ENCODE peak calls at places on chromosomes 11 and 22, in five cellular contexts. H, J, Y, F and B are unnamed samples.

GRCh38 chr22:28064941-28065340 is 145.9 kb upstream of the PITPNB start:
- DNase-seq in H (no peak), J (no peak), Y (no peak), F (no peak), B (no peak)

GRCh38 chr11:68007498-68008380 is 2.4 kb upstream of the ALDH3B1 start:
- DNase-seq in H (no peak), J (no peak), Y (no peak), F (no peak), B (no peak)

GRCh38 chr11:113505541-113506375 is 30.6 kb upstream of the DRD2 start:
- DNase-seq in H (peak), J (no peak), Y (no peak), F (no peak), B (peak)

GRCh38 chr11:68664141-68664540 is 20.2 kb upstream of the GAL start:
- DNase-seq in H (no peak), J (no peak), Y (no peak), F (no peak), B (no peak)

GRCh38 chr11:10405858-10406592 is 49.0 kb upstream of the AMPD3 start:
- DNase-seq in H (peak), J (peak), Y (peak), F (peak), B (peak)

GRCh38 chr22:41401781-41402648 is 20.3 kb downstream of the TEF start:
- DNase-seq in H (peak), J (peak), Y (no peak), F (peak), B (peak)

GRCh38 chr11:65500262-65501004 is 1.6 kb downstream of the MALAT1 start:
- DNase-seq in H (no peak), J (peak), Y (no peak), F (no peak), B (no peak)

GRCh38 chr11:87820026-87820425 is 355.2 kb downstream of the RAB38 start:
- DNase-seq in H (no peak), J (no peak), Y (no peak), F (peak), B (no peak)

GRCh38 chr22:26615149-26615548 is 2.7 kb downstream of the CRYBB1 start:
- DNase-seq in H (no peak), J (no peak), Y (peak), F (no peak), B (no peak)

GRCh38 chr22:44913198-44913983 is 96.4 kb downstream of the PHF21B start:
- DNase-seq in H (no peak), J (no peak), Y (no peak), F (no peak), B (no peak)

GRCh38 chr11:73951797-73952196 is 971 bp downstream of the DNAJB13 start:
- DNase-seq in H (no peak), J (no peak), Y (no peak), F (no peak), B (no peak)

GRCh38 chr11:90243534-90243933 is 20.7 kb upstream of the CHORDC1 start:
- DNase-seq in H (no peak), J (no peak), Y (no peak), F (no peak), B (no peak)

GRCh38 chr22:31829505-31829904 is 75.7 kb downstream of the DEPDC5 start:
- DNase-seq in H (no peak), J (no peak), Y (peak), F (no peak), B (no peak)

GRCh38 chr11:73168925-73169579 is 26.9 kb upstream of the FCHSD2 start:
- DNase-seq in H (no peak), J (no peak), Y (no peak), F (peak), B (no peak)

GRCh38 chr11:78417888-78418583 is 416 bp upstream of the GAB2 start:
- DNase-seq in H (peak), J (peak), Y (peak), F (peak), B (peak)

GRCh38 chr11:111514216-111515031 is at the start of gene HOATZ:
- DNase-seq in H (no peak), J (no peak), Y (no peak), F (peak), B (no peak)

GRCh38 chr11:46281374-46281831 is 3.9 kb downstream of the CREB3L1 start:
- DNase-seq in H (no peak), J (no peak), Y (no peak), F (no peak), B (no peak)

GRCh38 chr11:19768815-19769214 is 56.2 kb downstream of the NAV2 start:
- DNase-seq in H (no peak), J (no peak), Y (no peak), F (no peak), B (no peak)

GRCh38 chr11:11898648-11899047 is 56.9 kb downstream of the USP47 start:
- DNase-seq in H (no peak), J (no peak), Y (no peak), F (no peak), B (no peak)

GRCh38 chr22:25746012-25746373 is 4.0 kb downstream of the MYO18B start:
- DNase-seq in H (no peak), J (no peak), Y (no peak), F (no peak), B (no peak)

GRCh38 chr11:87368151-87368550 is 330.4 kb downstream of the TMEM135 start:
- DNase-seq in H (no peak), J (no peak), Y (no peak), F (no peak), B (no peak)

GRCh38 chr11:2234963-2235362 is 35.4 kb downstream of the ASCL2 start:
- DNase-seq in H (no peak), J (no peak), Y (no peak), F (no peak), B (no peak)

GRCh38 chr11:36371590-36371989 is 75.5 kb downstream of the PRR5L start:
- DNase-seq in H (no peak), J (no peak), Y (no peak), F (no peak), B (no peak)

GRCh38 chr11:69280994-69281393 is 13.0 kb upstream of the MYEOV start:
- DNase-seq in H (no peak), J (peak), Y (no peak), F (no peak), B (no peak)